ENCODE peak calls at places on chromosomes 3 and 15, in five cellular contexts. One of them, this sample, is unnamed.

GRCh38 chr3:159458010-159458409 is 530.6 kb upstream of the IL12A start:
- DNase-seq in SW480: peak
- DNase-seq in activated CD4-positive, CD25-positive, alpha-beta regulatory T cell: no peak
- DNase-seq in tibial nerve: no peak
- DNase-seq in neural crest cell: no peak
- DNase-seq in this sample: peak

GRCh38 chr3:12752803-12753202 is 6.3 kb downstream of the TMEM40 start:
- DNase-seq in SW480: no peak
- DNase-seq in activated CD4-positive, CD25-positive, alpha-beta regulatory T cell: no peak
- DNase-seq in tibial nerve: no peak
- DNase-seq in neural crest cell: no peak
- DNase-seq in this sample: no peak

GRCh38 chr3:48656061-48656840 is 6.4 kb downstream of the CELSR3 start:
- DNase-seq in SW480: no peak
- DNase-seq in activated CD4-positive, CD25-positive, alpha-beta regulatory T cell: peak
- DNase-seq in tibial nerve: peak
- DNase-seq in neural crest cell: peak
- DNase-seq in this sample: peak

GRCh38 chr15:68820205-68820588 is 498 bp downstream of the ANP32A start:
- DNase-seq in SW480: peak
- DNase-seq in activated CD4-positive, CD25-positive, alpha-beta regulatory T cell: peak
- DNase-seq in tibial nerve: no peak
- DNase-seq in neural crest cell: peak
- DNase-seq in this sample: peak

GRCh38 chr3:42256135-42256819 is 9.7 kb downstream of the CCK start:
- DNase-seq in SW480: peak
- DNase-seq in activated CD4-positive, CD25-positive, alpha-beta regulatory T cell: no peak
- DNase-seq in tibial nerve: no peak
- DNase-seq in neural crest cell: no peak
- DNase-seq in this sample: peak

GRCh38 chr3:129224984-129225393 is 24.4 kb upstream of the COPG1 start:
- DNase-seq in SW480: peak
- DNase-seq in activated CD4-positive, CD25-positive, alpha-beta regulatory T cell: no peak
- DNase-seq in tibial nerve: peak
- DNase-seq in neural crest cell: no peak
- DNase-seq in this sample: peak

GRCh38 chr3:25300141-25300540 is 127.9 kb upstream of the RARB start:
- DNase-seq in SW480: no peak
- DNase-seq in activated CD4-positive, CD25-positive, alpha-beta regulatory T cell: no peak
- DNase-seq in tibial nerve: no peak
- DNase-seq in neural crest cell: no peak
- DNase-seq in this sample: no peak

GRCh38 chr3:87307805-87308204 is 31.4 kb upstream of the POU1F1 start:
- DNase-seq in SW480: peak
- DNase-seq in activated CD4-positive, CD25-positive, alpha-beta regulatory T cell: no peak
- DNase-seq in tibial nerve: no peak
- DNase-seq in neural crest cell: no peak
- DNase-seq in this sample: peak

GRCh38 chr3:140397847-140398246 is 280.0 kb upstream of the TRIM42 start:
- DNase-seq in SW480: no peak
- DNase-seq in activated CD4-positive, CD25-positive, alpha-beta regulatory T cell: no peak
- DNase-seq in tibial nerve: no peak
- DNase-seq in neural crest cell: no peak
- DNase-seq in this sample: no peak

GRCh38 chr3:163556804-163557203 is 1521.5 kb downstream of the SI start:
- DNase-seq in SW480: no peak
- DNase-seq in activated CD4-positive, CD25-positive, alpha-beta regulatory T cell: no peak
- DNase-seq in tibial nerve: no peak
- DNase-seq in neural crest cell: no peak
- DNase-seq in this sample: no peak

GRCh38 chr3:150105025-150105424 is 134.3 kb upstream of the PFN2 start:
- DNase-seq in SW480: no peak
- DNase-seq in activated CD4-positive, CD25-positive, alpha-beta regulatory T cell: no peak
- DNase-seq in tibial nerve: no peak
- DNase-seq in neural crest cell: no peak
- DNase-seq in this sample: no peak

This sample was measured in epithelial cell of esophagus.